ENCODE peak calls at places on chromosomes 1 and 21, in four cellular contexts. W is progenitor cell of endocrine pancreas, B is endothelial cell, S is PC-3. A is an unnamed sample.
A peak's percentile ranks its signal among the peaks of the same experiment; 100 is the strongest.

GRCh38 chr21:42439284-42440186 is 35.8 kb downstream of the UBASH3A start:
- DNase-seq in S (no peak), W (no peak), B (no peak), A (no peak)

GRCh38 chr1:40785446-40785845 is 1.9 kb downstream of the KCNQ4 start:
- DNase-seq in W (no peak), S (no peak), B (no peak), A (no peak)

GRCh38 chr1:89995595-89996397 is 886 bp downstream of the ZNF326 start:
- DNase-seq in S (peak; percentile 37), B (no peak), W (no peak), A (no peak)

GRCh38 chr1:241485554-241485992 is 34.0 kb downstream of the FH start:
- DNase-seq in W (no peak), S (peak; percentile 73), B (no peak), A (no peak)

GRCh38 chr1:32972814-32973428 is 8.3 kb upstream of the RNF19B start:
- DNase-seq in B (peak; percentile 56), S (peak; percentile 67), W (peak; percentile 49), A (peak; percentile 78)

GRCh38 chr1:24051206-24051945 is 60.6 kb downstream of the MYOM3 start:
- DNase-seq in S (no peak), B (no peak), W (no peak), A (no peak)

GRCh38 chr1:206074839-206075238 is 21.9 kb downstream of the RHEX start:
- DNase-seq in W (no peak), S (no peak), B (no peak), A (no peak)

GRCh38 chr1:204127597-204128242 is 24.1 kb downstream of the ETNK2 start:
- DNase-seq in S (peak; percentile 97), W (peak; percentile 52), B (peak; percentile 75), A (peak; percentile 79)

GRCh38 chr1:26278303-26278702 is 1.6 kb upstream of the SH3BGRL3 start:
- DNase-seq in S (peak; percentile 92), W (no peak), B (no peak), A (no peak)

GRCh38 chr1:218349365-218350021 is 4.4 kb downstream of the TGFB2 start:
- DNase-seq in B (no peak), S (peak; percentile 74), W (no peak), A (no peak)

GRCh38 chr1:109252893-109253802 is 3.8 kb downstream of the CELSR2 start:
- DNase-seq in S (no peak), B (no peak), W (no peak), A (peak; percentile 45)

GRCh38 chr1:43986712-43987111 is 4.7 kb upstream of the CCDC24 start:
- DNase-seq in S (no peak), B (no peak), W (no peak), A (no peak)
- TF ChIP-seq CTCF in S (no peak), B (no peak), W (no peak), A (no peak)

GRCh38 chr21:46243325-46243724 is 14.8 kb upstream of the LSS start:
- DNase-seq in B (no peak), S (no peak), W (no peak), A (no peak)

GRCh38 chr21:46244602-46245001 is 16.0 kb upstream of the LSS start:
- DNase-seq in S (no peak), B (no peak), W (no peak), A (no peak)

GRCh38 chr21:46246345-46246744 is 17.8 kb upstream of the LSS start:
- DNase-seq in S (no peak), B (no peak), W (no peak), A (no peak)

GRCh38 chr21:46243865-46244490 is 15.4 kb upstream of the LSS start:
- DNase-seq in W (no peak), B (no peak), S (no peak), A (no peak)

DNA sequence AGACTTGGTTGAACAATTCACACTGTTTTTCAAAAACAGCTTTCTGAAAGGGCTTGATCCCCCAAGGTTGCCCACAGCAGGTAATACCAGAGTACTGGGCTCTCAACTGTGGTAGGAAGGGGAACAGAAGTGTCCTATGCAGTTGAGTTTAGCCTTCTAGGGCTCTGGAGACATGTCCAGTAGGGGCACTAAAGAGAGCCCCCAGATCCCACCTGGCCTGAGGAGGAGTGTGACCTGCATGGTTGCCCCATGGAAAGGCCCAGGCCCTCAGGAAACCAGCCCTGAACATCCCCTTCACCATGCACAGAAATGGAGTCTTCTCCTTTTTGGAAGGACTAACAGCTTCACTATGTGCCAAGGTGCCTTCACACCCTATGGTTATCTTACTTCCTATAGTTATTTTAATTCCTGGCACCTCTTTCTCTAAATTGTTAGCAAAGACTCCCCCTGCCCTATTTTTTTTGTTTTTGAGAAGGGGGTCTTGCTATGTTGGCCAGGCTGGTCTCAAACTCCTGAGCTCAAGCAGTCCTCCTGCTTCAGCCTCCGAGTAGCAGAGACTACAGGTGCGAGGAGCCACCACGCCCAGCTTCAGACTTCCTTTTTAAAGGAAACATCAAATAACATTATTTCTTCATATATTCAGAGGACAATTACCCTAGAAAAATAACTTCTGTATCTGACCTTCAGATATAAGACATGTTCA is 16.8 kb upstream of the LSS start:
- DNase-seq in B (no peak), W (no peak), S (no peak), A (no peak)
- TF ChIP-seq CTCF in B (no peak), W (peak; percentile 8), S (peak; percentile 15), A (no peak)

DNA sequence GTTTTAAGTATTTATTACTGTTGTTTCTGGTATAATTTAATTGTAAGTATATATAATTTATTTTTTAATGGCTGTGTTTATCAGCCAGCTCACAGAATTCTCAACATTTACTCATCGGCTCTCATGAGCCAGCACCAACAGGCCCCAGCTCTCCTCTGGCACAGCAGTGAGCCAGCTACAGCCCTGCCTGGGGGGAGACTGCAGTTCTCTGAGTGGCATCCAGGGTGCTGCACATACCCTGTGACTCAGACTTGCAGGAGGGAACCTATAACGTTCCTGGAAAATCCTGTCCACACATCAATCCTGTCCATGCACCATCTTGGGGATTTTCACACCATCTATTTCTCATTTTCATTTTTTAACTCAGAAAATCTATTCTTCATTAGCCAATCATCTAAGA is 36.5 kb downstream of the FHAD1 start:
- DNase-seq in B (no peak), W (no peak), S (peak; percentile 72), A (no peak)
- TF ChIP-seq CTCF in B (no peak), W (no peak), S (peak; percentile 37), A (peak; percentile 22)

GRCh38 chr1:35556494-35557117 is 597 bp downstream of the KIAA0319L start:
- DNase-seq in B (no peak), W (no peak), S (no peak), A (no peak)

GRCh38 chr1:35557611-35558373 is at the start of gene NCDN:
- DNase-seq in S (peak; percentile 94), W (peak; percentile 93), B (peak; percentile 97), A (peak; percentile 98)

GRCh38 chr1:35558374-35559316 is 1.0 kb downstream of the NCDN start:
- DNase-seq in W (no peak), B (no peak), S (no peak), A (peak; percentile 63)

GRCh38 chr1:35555601-35556477 is 1.4 kb downstream of the KIAA0319L start:
- DNase-seq in W (no peak), S (peak; percentile 85), B (no peak), A (no peak)

DNA sequence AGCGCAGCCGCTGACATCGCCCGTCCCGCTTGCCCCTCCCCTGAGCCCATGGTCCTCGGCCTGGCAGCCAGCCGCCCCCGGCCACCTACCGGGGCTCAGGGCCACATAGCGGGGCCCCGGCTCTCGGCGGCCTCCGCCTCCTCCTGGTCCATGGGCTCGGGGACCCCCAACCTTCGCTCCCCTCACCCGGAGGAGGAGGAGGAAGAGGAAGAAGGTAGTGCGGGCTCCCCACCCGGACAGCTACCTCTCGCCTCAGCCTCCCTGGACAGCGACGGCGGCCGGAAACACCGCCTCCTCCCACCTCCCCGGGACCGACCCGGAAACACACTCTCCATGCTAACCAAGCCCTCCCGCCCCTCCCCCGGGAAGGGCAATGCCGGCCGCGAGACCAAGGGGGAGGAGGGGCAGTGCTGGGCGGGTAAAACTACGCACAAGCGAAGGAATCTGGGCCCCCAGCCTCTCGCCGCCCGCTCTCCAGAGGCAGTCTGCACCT is at the start of gene KIAA0319L:
- DNase-seq in W (peak; percentile 62), B (peak; percentile 68), S (peak; percentile 74), A (peak; percentile 87)
- TF ChIP-seq CTCF in W (no peak), B (no peak), S (no peak), A (no peak)

GRCh38 chr1:154329152-154329521 is 3.8 kb downstream of the ATP8B2 start:
- DNase-seq in S (no peak), B (peak; percentile 26), W (no peak), A (peak; percentile 48)
- TF ChIP-seq CTCF in S (peak; percentile 21), B (no peak), W (peak; percentile 43), A (no peak)

DNA sequence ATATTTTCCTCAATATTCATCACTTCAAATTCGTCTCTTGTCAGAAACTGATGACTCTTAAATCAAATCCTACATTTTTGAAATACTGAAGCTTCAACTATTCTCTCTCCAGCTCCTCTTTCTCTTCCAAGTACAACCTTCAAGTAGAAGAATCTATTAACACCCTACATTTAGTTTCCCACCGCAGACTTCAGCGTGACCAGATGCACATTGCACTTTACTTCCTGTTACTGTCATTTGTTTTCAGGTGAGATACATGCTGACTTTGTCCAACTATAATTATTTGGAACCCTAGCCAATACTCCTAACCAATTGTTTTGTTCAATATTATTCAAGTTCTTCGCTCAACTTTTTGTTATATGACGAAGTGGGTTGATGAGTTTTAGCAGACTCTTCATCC is 116.0 kb downstream of the MRPL39 start:
- DNase-seq in B (no peak), S (no peak), W (no peak), A (no peak)
- TF ChIP-seq CTCF in B (no peak), S (no peak), W (no peak), A (no peak)

DNA sequence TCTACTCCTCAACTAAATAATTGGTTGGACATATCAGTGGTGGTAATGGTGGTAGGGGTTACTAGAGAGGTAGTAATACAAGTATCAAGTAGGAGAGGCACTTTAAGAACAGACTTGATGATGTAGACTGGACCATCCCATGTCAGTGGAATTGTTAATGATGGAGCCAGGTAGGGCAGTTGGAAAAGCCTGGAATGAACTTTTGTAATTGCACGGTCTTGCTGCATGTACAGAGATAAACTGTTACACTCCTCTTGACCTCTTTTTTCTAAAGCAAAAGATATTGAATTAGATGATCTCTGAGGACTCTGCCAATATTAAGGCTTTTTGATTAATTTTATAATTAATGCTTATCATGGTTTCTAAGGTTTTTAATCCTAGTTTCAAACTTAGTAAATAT is 5.8 kb downstream of the HMGCS2 start:
- DNase-seq in S (no peak), B (no peak), W (no peak), A (no peak)
- TF ChIP-seq CTCF in S (no peak), B (no peak), W (no peak), A (no peak)

DNA sequence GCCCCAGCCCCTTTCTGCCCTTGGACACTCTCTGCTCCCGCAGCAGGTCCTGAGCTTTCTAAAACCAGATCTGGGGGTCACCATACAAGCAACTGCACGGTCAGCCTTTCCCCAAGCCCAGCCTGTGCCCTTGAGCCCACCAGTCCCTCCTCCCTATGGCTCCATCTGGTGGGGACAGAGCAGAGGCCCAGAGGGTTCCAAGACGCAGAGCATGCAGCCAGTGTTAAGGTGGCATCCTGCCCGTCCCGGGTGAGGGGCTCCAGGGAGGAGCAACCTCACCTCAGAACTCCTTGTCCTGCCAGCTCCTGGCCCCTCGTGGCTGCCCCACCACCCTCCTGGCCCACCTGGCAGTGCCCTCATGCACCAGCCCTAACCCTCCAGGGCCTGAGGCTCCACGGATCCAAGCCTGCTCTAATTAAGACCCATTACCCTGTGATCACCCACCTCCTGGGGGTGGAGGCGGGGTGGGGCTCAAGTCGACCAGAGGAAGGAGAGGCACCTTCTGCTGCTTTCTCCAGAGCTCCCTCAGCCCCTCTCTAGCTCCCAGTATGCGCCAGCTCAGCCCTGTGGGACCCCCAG is 8.5 kb downstream of the CHD5 start:
- DNase-seq in W (no peak), S (peak; percentile 67), B (peak; percentile 60), A (peak; percentile 69)
- TF ChIP-seq CTCF in W (peak; percentile 35), S (peak; percentile 89), B (no peak), A (no peak)